ENCODE peak calls at places on chromosomes 11 and 22, in eight cellular contexts. P, Y, K, A, R, T, G and Q are unnamed samples.

GRCh38 chr11:126265801-126266200 is 2.9 kb downstream of the SRPRA start:
- DNase-seq in R (no peak), P (no peak), G (no peak), A (no peak), K (no peak), T (no peak), Y (no peak), Q (no peak)

GRCh38 chr11:74417860-74418508 is 19.8 kb upstream of the PGM2L1 start:
- DNase-seq in P (peak; percentile 42), A (no peak), R (peak; percentile 21), Y (no peak), T (no peak), G (no peak), K (no peak), Q (no peak)

GRCh38 chr11:71302534-71302909 is 50.1 kb upstream of the SHANK2 start:
- DNase-seq in A (no peak), K (no peak), P (no peak), R (peak; percentile 29), Y (no peak), T (no peak), G (no peak), Q (no peak)

GRCh38 chr11:43802509-43802908 is 78.1 kb upstream of the ALKBH3 start:
- DNase-seq in G (no peak), Y (no peak), P (peak; percentile 22), T (no peak), A (no peak), R (no peak), K (no peak), Q (no peak)

GRCh38 chr11:107819361-107820014 is 39.1 kb downstream of the SLC35F2 start:
- DNase-seq in Y (no peak), R (peak; percentile 46), A (no peak), G (no peak), T (no peak), P (peak; percentile 15), K (no peak), Q (no peak)

GRCh38 chr11:105632316-105632715 is 22.4 kb downstream of the GRIA4 start:
- DNase-seq in K (no peak), T (no peak), R (peak; percentile 76), A (no peak), P (no peak), G (no peak), Y (no peak), Q (no peak)

GRCh38 chr11:130144721-130145327 is 14.8 kb upstream of the ST14 start:
- DNase-seq in A (no peak), R (peak; percentile 13), K (no peak), P (no peak), G (no peak), T (no peak), Y (no peak), Q (no peak)

GRCh38 chr11:44894217-44894617 is 56.5 kb downstream of the TP53I11 start:
- DNase-seq in A (peak; percentile 53), T (peak; percentile 23), Y (peak; percentile 21), P (peak; percentile 26), G (peak; percentile 51), R (peak; percentile 18), K (peak; percentile 12), Q (peak; percentile 87)

GRCh38 chr22:48112687-48113521 is 1350.5 kb downstream of the TBC1D22A start:
- DNase-seq in Y (no peak), R (no peak), T (no peak), G (no peak), P (no peak), K (no peak), A (peak; percentile 75), Q (no peak)

GRCh38 chr11:11789735-11790369 is 51.9 kb upstream of the USP47 start:
- DNase-seq in G (no peak), T (no peak), K (no peak), Y (no peak), A (peak; percentile 29), P (peak; percentile 34), R (no peak), Q (no peak)

GRCh38 chr22:36384766-36385400 is 2.9 kb downstream of the MYH9 start:
- DNase-seq in K (no peak), T (no peak), A (no peak), R (no peak), G (no peak), P (no peak), Y (peak; percentile 28), Q (no peak)

GRCh38 chr11:125301301-125301700 is 136.8 kb downstream of the PKNOX2 start:
- DNase-seq in A (no peak), G (no peak), K (no peak), T (no peak), R (no peak), Y (no peak), P (no peak), Q (no peak)

GRCh38 chr11:6566704-6567370 is 36.6 kb downstream of the RRP8 start:
- DNase-seq in R (no peak), A (no peak), P (no peak), G (no peak), T (no peak), Y (no peak), K (no peak), Q (no peak)

GRCh38 chr11:46388619-46389449 is 2.7 kb downstream of the CHRM4 start:
- DNase-seq in K (no peak), R (no peak), Y (no peak), A (no peak), G (no peak), P (no peak), T (no peak), Q (peak; percentile 94)

GRCh38 chr11:34234086-34234740 is 123.6 kb downstream of the ABTB2 start:
- DNase-seq in K (no peak), R (peak; percentile 93), T (no peak), G (peak; percentile 34), P (peak; percentile 15), Y (peak; percentile 80), A (peak; percentile 90), Q (no peak)

GRCh38 chr22:31933816-31934482 is 10.4 kb upstream of the YWHAH start:
- DNase-seq in G (no peak), K (no peak), P (no peak), A (no peak), R (no peak), Y (no peak), T (no peak), Q (no peak)

GRCh38 chr22:47788461-47788860 is 1026.0 kb downstream of the TBC1D22A start:
- DNase-seq in P (no peak), T (no peak), K (no peak), R (no peak), A (no peak), Y (no peak), G (no peak), Q (no peak)

GRCh38 chr11:92111291-92111690 is 113.3 kb upstream of the FAT3 start:
- DNase-seq in Y (no peak), T (no peak), A (no peak), P (no peak), K (no peak), R (no peak), G (no peak), Q (no peak)

GRCh38 chr11:113387605-113388211 is at the start of gene ANKK1:
- DNase-seq in A (no peak), T (no peak), K (no peak), P (no peak), G (no peak), Y (no peak), R (no peak), Q (no peak)

GRCh38 chr22:40922484-40923303 is 28.5 kb upstream of the RBX1 start:
- DNase-seq in G (no peak), Y (peak; percentile 8), P (peak; percentile 62), A (peak; percentile 40), T (peak; percentile 37), K (peak; percentile 41), R (peak; percentile 72), Q (no peak)

GRCh38 chr11:110335358-110335757 is 38.9 kb upstream of the RDX start:
- DNase-seq in K (no peak), P (no peak), G (no peak), A (no peak), Y (no peak), T (no peak), R (no peak), Q (no peak)

GRCh38 chr11:117226388-117227385 is 5.2 kb downstream of the PCSK7 start:
- DNase-seq in Y (peak; percentile 14), P (peak; percentile 73), G (no peak), A (peak; percentile 54), K (peak; percentile 56), T (peak; percentile 18), R (peak; percentile 74), Q (peak; percentile 77)

GRCh38 chr11:6413791-6414231 is 5.1 kb downstream of the APBB1 start:
- DNase-seq in A (no peak), P (no peak), R (no peak), K (no peak), Y (no peak), T (no peak), G (no peak), Q (no peak)

GRCh38 chr22:35376728-35377472 is 4.0 kb upstream of the HMOX1 start:
- DNase-seq in G (no peak), P (peak; percentile 99), K (peak; percentile 97), A (peak; percentile 89), T (peak; percentile 94), Y (no peak), R (peak; percentile 99), Q (no peak)

GRCh38 chr11:65112551-65113360 is 1.1 kb downstream of the TM7SF2 start:
- DNase-seq in Y (peak; percentile 69), P (no peak), T (no peak), R (no peak), G (peak; percentile 63), K (no peak), A (no peak), Q (peak; percentile 55)

GRCh38 chr22:30519842-30520425 is 14.4 kb upstream of the SEC14L4 start:
- DNase-seq in R (no peak), G (no peak), K (no peak), Y (no peak), P (no peak), A (no peak), T (no peak), Q (no peak)

GRCh38 chr11:130488187-130489026 is 40.0 kb downstream of the ADAMTS15 start:
- DNase-seq in T (no peak), Y (no peak), A (no peak), P (no peak), R (no peak), K (no peak), G (no peak), Q (no peak)

GRCh38 chr11:121452609-121453150 is at the start of gene SORL1-AS1:
- DNase-seq in R (peak; percentile 16), G (no peak), T (no peak), A (no peak), K (no peak), Y (peak; percentile 43), P (no peak), Q (no peak)

GRCh38 chr11:77661670-77662069 is 24.1 kb upstream of the CLNS1A start:
- DNase-seq in Y (no peak), K (no peak), P (no peak), R (no peak), T (no peak), G (no peak), A (no peak), Q (no peak)

GRCh38 chr11:95991545-95991944 is 67.6 kb upstream of the MTMR2 start:
- DNase-seq in Y (no peak), R (peak; percentile 44), A (no peak), K (no peak), P (peak; percentile 48), G (no peak), T (no peak), Q (no peak)